ENCODE peak calls at places on chromosomes 4 and X, in five cellular contexts. B is dorsolateral prefrontal cortex; S is stimulated activated CD4-positive, alpha-beta T cell treated with anti-CD3 and anti-CD28 coated beads, Interleukin-1b, Interleukin-23, amount 100 ng/mL, for 1 hour; J is GM12865; O is iPS-NIHi11. I is an unnamed sample.

GRCh38 chr4:128565565-128566186 is 243.8 kb upstream of the JADE1 start:
- DNase-seq in B (peak; percentile 40), S (no peak), J (peak; percentile 56), O (peak; percentile 77), I (no peak)

GRCh38 chrX:56130436-56130835 is 101.7 kb upstream of the KLF8 start:
- DNase-seq in B (no peak), S (no peak), J (no peak), O (no peak), I (no peak)

GRCh38 chrX:153681175-153681574 is 6.6 kb upstream of the SLC6A8 start:
- DNase-seq in B (no peak), S (no peak), J (no peak), O (no peak), I (no peak)

GRCh38 chr4:161629694-161630441 is 533.9 kb downstream of the FSTL5 start:
- DNase-seq in B (no peak), S (no peak), J (no peak), O (no peak), I (no peak)

GRCh38 chr4:113921089-113921842 is 58.2 kb downstream of the ARSJ start:
- DNase-seq in B (no peak), S (no peak), J (no peak), O (no peak), I (no peak)

GRCh38 chr4:22493523-22493922 is 22.3 kb downstream of the ADGRA3 start:
- DNase-seq in B (no peak), S (no peak), J (no peak), O (no peak), I (peak; percentile 26)

GRCh38 chr4:85092536-85092935 is 126.0 kb upstream of the WDFY3 start:
- DNase-seq in B (no peak), S (no peak), J (no peak), O (no peak), I (no peak)

GRCh38 chr4:186902361-186902760 is 178.7 kb upstream of the FAT1 start:
- DNase-seq in B (no peak), S (no peak), J (no peak), O (no peak), I (peak; percentile 45)

GRCh38 chr4:163556169-163556568 is 61.7 kb downstream of the TMA16 start:
- DNase-seq in B (no peak), S (no peak), J (peak; percentile 34), O (no peak), I (no peak)